ENCODE peak calls at places on chromosomes 7 and 10, in six cellular contexts. C is brain microvascular endothelial cell; V is Panc1; Q is stimulated activated CD8-positive, alpha-beta memory T cell treated with anti-CD3 and anti-CD28 coated beads, Interleukin-4, amount 100 ng/mL, for 24 hours; S is AG10803; K is NCI-H446. H is an unnamed sample.

GRCh38 chr10:51846856-51847506 is 147.6 kb upstream of the CSTF2T start:
- DNase-seq in V (no peak), Q (no peak), C (no peak), S (no peak), K (no peak), H (no peak)

GRCh38 chr7:96246972-96247371 is 74.9 kb downstream of the SLC25A13 start:
- DNase-seq in K (peak; percentile 59), V (no peak), S (no peak), C (no peak), Q (no peak), H (no peak)

GRCh38 chr10:36688717-36689116 is 436.7 kb upstream of the ANKRD30A start:
- DNase-seq in Q (no peak), S (no peak), K (no peak), V (no peak), C (no peak), H (no peak)

GRCh38 chr10:69176823-69177222 is 3.2 kb upstream of the SUPV3L1 start:
- DNase-seq in S (no peak), C (no peak), K (no peak), Q (no peak), V (no peak), H (no peak)

GRCh38 chr10:91034494-91035157 is 113.7 kb upstream of the ANKRD1 start:
- DNase-seq in C (no peak), K (no peak), Q (no peak), V (no peak), S (peak; percentile 38), H (peak; percentile 54)

GRCh38 chr7:6558837-6559236 is 7.6 kb upstream of the GRID2IP start:
- DNase-seq in Q (no peak), C (peak; percentile 18), S (peak; percentile 54), K (peak; percentile 16), V (no peak), H (peak; percentile 59)

GRCh38 chr10:120103957-120104560 is 211.5 kb downstream of the SEC23IP start:
- DNase-seq in V (no peak), K (no peak), Q (no peak), S (no peak), C (no peak), H (peak; percentile 4)

GRCh38 chr10:5035356-5035755 is 31.7 kb upstream of the AKR1C2 start:
- DNase-seq in K (no peak), S (no peak), Q (no peak), C (no peak), V (no peak), H (no peak)

GRCh38 chr7:156025675-156026074 is 213.4 kb upstream of the SHH start:
- DNase-seq in K (no peak), S (no peak), Q (no peak), C (no peak), V (no peak), H (no peak)

GRCh38 chr10:17219024-17219423 is 9.0 kb upstream of the VIM start:
- DNase-seq in K (no peak), C (no peak), S (peak; percentile 72), V (no peak), Q (no peak), H (no peak)

GRCh38 chr7:2170576-2171521 is 61.9 kb downstream of the MAD1L1 start:
- DNase-seq in V (no peak), K (no peak), C (no peak), S (no peak), Q (no peak), H (no peak)

GRCh38 chr10:113563306-113564088 is 10.6 kb downstream of the HABP2 start:
- DNase-seq in C (peak; percentile 48), Q (peak; percentile 47), V (peak; percentile 43), K (no peak), S (peak; percentile 61), H (peak; percentile 76)

GRCh38 chr7:128725524-128725923 is 13.6 kb upstream of the CALU start:
- DNase-seq in K (no peak), V (no peak), Q (no peak), S (no peak), C (no peak), H (no peak)

H was measured in Daoy.